ENCODE peak calls at places on chromosomes 2 and 18, in four cellular contexts. D is colonic mucosa, Y is right atrium auricular region, X is IMR-90. A is an unnamed sample. For H3K4me1, the result is how much of the 10 kb centered on the place peaks cover.

GRCh38 chr18:59123588-59124369 is 15.9 kb upstream of the SEC11C start:
- DNase-seq in X (peak), Y (no peak), D (no peak), A (no peak)

GRCh38 chr2:207403950-207404349 is 125.8 kb upstream of the CREB1 start:
- DNase-seq in Y (no peak), X (no peak), D (no peak), A (no peak)

GRCh38 chr2:36729067-36729466 is 32.6 kb downstream of the VIT start:
- DNase-seq in D (no peak), Y (no peak), X (peak), A (no peak)

GRCh38 chr2:129008055-129008880 is 689.6 kb upstream of the HS6ST1 start:
- DNase-seq in D (no peak), X (no peak), Y (no peak), A (no peak)

GRCh38 chr2:223041527-223042109 is 10.4 kb upstream of the KCNE4 start:
- DNase-seq in X (peak), Y (peak), D (peak), A (no peak)

GRCh38 chr2:175432021-175432420 is 250.5 kb upstream of the ATP5MC3 start:
- DNase-seq in D (no peak), X (no peak), Y (no peak), A (no peak)

GRCh38 chr2:174972924-174973323 is 32.3 kb downstream of the CHN1 start:
- DNase-seq in D (no peak), Y (no peak), X (peak), A (no peak)

GRCh38 chr18:60018801-60019462 is 119.1 kb downstream of the PMAIP1 start:
- DNase-seq in D (no peak), Y (no peak), X (peak), A (no peak)

GRCh38 chr2:7023542-7023941 is 106.3 kb downstream of the RNF144A start:
- DNase-seq in X (no peak), Y (no peak), D (no peak), A (no peak)

GRCh38 chr2:20667151-20667530 is 197 bp downstream of the GDF7 start:
- DNase-seq in Y (no peak), X (no peak), D (no peak), A (no peak)

GRCh38 chr2:230721712-230722111 is 9.1 kb downstream of the CAB39 start:
- DNase-seq in Y (no peak), X (no peak), D (no peak), A (no peak)
- H3K4me1 ChIP-seq in Y (under half), X (under half), D (under half), A (under half)

GRCh38 chr2:168519534-168520308 is 63.6 kb downstream of the CERS6 start:
- DNase-seq in D (no peak), Y (no peak), X (no peak), A (peak)

GRCh38 chr2:168518555-168519066 is 62.5 kb downstream of the CERS6 start:
- DNase-seq in Y (no peak), X (peak), D (no peak), A (no peak)

GRCh38 chr2:168517801-168518200 is 61.7 kb downstream of the CERS6 start:
- DNase-seq in D (no peak), Y (no peak), X (no peak), A (no peak)

GRCh38 chr2:168514692-168515091 is 58.6 kb downstream of the CERS6 start:
- DNase-seq in Y (no peak), X (no peak), D (no peak), A (no peak)

DNA sequence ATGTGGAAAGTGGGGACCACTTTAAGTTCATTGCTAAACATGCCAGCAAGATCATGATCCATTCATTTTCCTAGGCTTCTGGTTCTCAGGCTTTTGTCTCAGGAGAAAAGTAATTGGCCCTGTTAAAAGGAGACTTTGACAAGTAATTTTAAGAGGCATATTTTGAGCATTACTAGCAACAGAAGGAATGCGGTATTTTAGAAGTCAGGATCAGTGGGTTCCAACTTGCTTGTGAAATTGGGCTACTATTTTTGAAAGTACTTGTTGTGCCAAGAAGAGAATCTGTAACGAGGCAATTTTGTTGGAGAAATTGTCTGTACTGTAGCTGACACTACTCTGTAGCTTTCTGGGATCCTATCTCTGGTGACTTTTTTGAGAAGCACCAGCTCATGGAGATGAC is 59.4 kb downstream of the CERS6 start:
- DNase-seq in D (no peak), Y (no peak), X (peak), A (no peak)
- H3K4me1 ChIP-seq in D (under half), Y (under half), X (under half), A (under half)

GRCh38 chr2:181310967-181311366 is 146.2 kb upstream of the ITGA4 start:
- DNase-seq in X (no peak), Y (no peak), D (no peak), A (no peak)
- H3K4me1 ChIP-seq in X (under half), Y (under half), D (under half), A (under half)

GRCh38 chr18:70663141-70663540 is 374.3 kb downstream of the SOCS6 start:
- DNase-seq in X (no peak), Y (no peak), D (no peak), A (no peak)
- H3K4me1 ChIP-seq in X (under half), Y (under half), D (under half), A (under half)

DNA sequence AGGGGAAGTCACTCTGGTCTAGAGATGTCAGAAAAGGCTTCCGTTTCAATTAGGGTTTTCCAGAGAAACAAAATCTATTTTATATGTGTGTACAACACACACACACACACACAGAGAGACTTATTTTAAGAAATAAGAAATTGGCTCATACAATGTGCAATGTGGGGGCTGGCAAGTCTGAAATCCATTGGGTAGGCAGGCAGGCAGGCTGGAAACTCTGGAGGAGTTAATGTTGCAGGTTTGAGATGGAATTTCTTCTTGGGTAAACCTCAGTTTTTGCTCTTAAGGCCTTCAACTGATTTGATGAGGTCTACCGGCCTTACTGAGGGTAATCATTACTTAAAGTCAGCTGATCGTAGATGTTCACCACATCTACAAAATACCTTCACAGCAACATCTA is 62.6 kb downstream of the MDH1 start:
- DNase-seq in D (no peak), X (no peak), Y (no peak), A (no peak)
- H3K4me1 ChIP-seq in D (under half), X (under half), Y (under half), A (under half)

DNA sequence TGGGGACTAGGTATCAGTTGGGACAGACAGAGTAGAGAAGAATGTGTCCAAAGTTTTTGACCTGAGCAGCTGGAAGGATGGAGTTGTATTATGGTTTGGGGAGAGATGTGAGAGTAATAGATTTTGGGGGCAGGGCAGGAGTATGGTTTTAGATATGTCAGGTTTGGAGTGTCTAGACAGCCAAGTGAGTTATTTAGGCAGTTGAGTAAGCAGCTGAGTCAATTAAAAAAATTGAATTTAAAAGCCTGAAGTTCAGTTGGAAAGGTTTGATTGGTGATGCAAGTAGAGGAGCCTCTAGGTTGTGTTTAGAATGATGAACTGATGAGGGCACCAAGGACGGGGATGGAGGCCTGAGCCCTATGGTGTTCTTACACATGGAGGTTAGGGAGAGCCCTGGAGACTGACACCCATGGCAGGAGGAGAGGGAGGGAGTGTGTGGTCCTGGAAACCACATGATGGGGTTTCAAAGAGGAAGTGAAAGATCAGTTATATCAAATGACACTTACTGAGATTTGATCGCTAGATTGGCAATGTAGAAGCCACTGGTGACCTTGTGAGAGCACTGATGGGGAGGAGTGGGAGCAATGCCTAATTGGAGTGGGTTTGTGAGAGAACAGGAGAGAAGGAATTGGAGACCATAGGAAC is 10.2 kb downstream of the ITGA6 start:
- DNase-seq in X (no peak), D (no peak), Y (no peak), A (no peak)
- H3K4me1 ChIP-seq in X (under half), D (under half), Y (under half), A (under half)

GRCh38 chr18:26545737-26546136 is 2.6 kb downstream of the KCTD1 start:
- DNase-seq in Y (no peak), D (no peak), X (no peak), A (no peak)
- H3K4me1 ChIP-seq in Y (under half), D (under half), X (under half), A (under half)